ENCODE peak calls at places on chromosomes 7 and 10, in nine cellular contexts. S is RWPE2, O is endothelial cell, V is IMR-90, I is mammary epithelial cell, B is ovary, U is cardiac muscle cell, J is HFFc6, A is gastrocnemius medialis. Z is an unnamed sample.

GRCh38 chr10:3807221-3807927 is 22.4 kb upstream of the KLF6 start:
- DNase-seq in S (no peak), V (no peak), J (no peak), A (no peak), I (no peak), O (no peak), U (no peak), B (no peak), Z (no peak)

GRCh38 chr10:14416308-14416700 is 85.6 kb upstream of the FRMD4A start:
- DNase-seq in U (no peak), I (peak), A (no peak), S (no peak), J (no peak), V (no peak), B (no peak), O (no peak), Z (no peak)

GRCh38 chr7:111987115-111987826 is 218.9 kb downstream of the DOCK4 start:
- DNase-seq in B (no peak), S (no peak), U (no peak), I (peak), A (no peak), J (peak), V (peak), O (no peak), Z (no peak)

GRCh38 chr10:103282961-103283360 is 6.0 kb downstream of the INA start:
- DNase-seq in I (no peak), A (no peak), U (no peak), S (no peak), J (no peak), V (no peak), B (no peak), O (no peak), Z (no peak)

GRCh38 chr10:130244928-130245495 is 108.8 kb downstream of the GLRX3 start:
- DNase-seq in O (no peak), V (no peak), S (no peak), B (no peak), U (no peak), I (no peak), J (no peak), A (no peak), Z (no peak)

GRCh38 chr7:1223196-1224092 is 9.2 kb upstream of the UNCX start:
- DNase-seq in J (no peak), B (no peak), A (no peak), V (no peak), S (no peak), I (no peak), U (peak), O (no peak), Z (no peak)

GRCh38 chr7:30650455-30650854 is 31.8 kb downstream of the CRHR2 start:
- DNase-seq in I (no peak), V (no peak), O (no peak), U (peak), B (no peak), A (no peak), S (peak), J (no peak), Z (no peak)

GRCh38 chr10:77463967-77464745 is 173.5 kb downstream of the KCNMA1 start:
- DNase-seq in S (no peak), A (no peak), B (no peak), V (peak), I (peak), U (no peak), O (no peak), J (peak), Z (no peak)

GRCh38 chr7:50792342-50793114 is 9.8 kb upstream of the GRB10 start:
- DNase-seq in J (peak), B (peak), V (peak), I (no peak), U (peak), O (peak), S (no peak), A (peak), Z (peak)

GRCh38 chr7:50791921-50792341 is 9.2 kb upstream of the GRB10 start:
- DNase-seq in I (no peak), S (no peak), J (no peak), V (peak), O (no peak), B (no peak), A (peak), U (no peak), Z (no peak)

GRCh38 chr7:50793947-50794570 is 11.4 kb upstream of the GRB10 start:
- DNase-seq in B (no peak), J (no peak), A (no peak), S (no peak), I (no peak), U (no peak), O (no peak), V (no peak), Z (no peak)

GRCh38 chr7:50795253-50795652 is 12.6 kb upstream of the GRB10 start:
- DNase-seq in A (no peak), I (no peak), S (no peak), J (no peak), V (no peak), O (no peak), B (no peak), U (no peak), Z (no peak)

GRCh38 chr7:50793115-50793946 is 10.6 kb upstream of the GRB10 start:
- DNase-seq in B (peak), J (peak), A (peak), O (peak), U (peak), S (no peak), I (no peak), V (peak), Z (peak)
- TF ChIP-seq CTCF in B (no peak), J (no peak), A (no peak), O (no peak), U (no peak), S (peak), I (no peak), V (no peak), Z (no peak)

GRCh38 chr7:151018421-151019129 is 5.7 kb downstream of the ATG9B start:
- DNase-seq in J (no peak), B (peak), A (no peak), I (no peak), V (no peak), S (peak), O (no peak), U (peak), Z (no peak)
- TF ChIP-seq CTCF in J (peak), B (no peak), A (no peak), I (no peak), V (no peak), S (peak), O (peak), U (no peak), Z (no peak)

GRCh38 chr7:76315372-76315771 is 12.9 kb downstream of the HSPB1 start:
- DNase-seq in U (no peak), O (no peak), S (no peak), B (no peak), A (peak), I (no peak), J (no peak), V (no peak), Z (no peak)

GRCh38 chr7:76314042-76314721 is 11.7 kb downstream of the HSPB1 start:
- DNase-seq in I (peak), S (peak), J (peak), A (peak), O (peak), B (peak), U (peak), V (peak), Z (peak)

GRCh38 chr7:76310102-76310957 is 7.9 kb downstream of the HSPB1 start:
- DNase-seq in O (no peak), J (no peak), U (no peak), B (no peak), V (no peak), I (no peak), S (no peak), A (no peak), Z (no peak)
- TF ChIP-seq CTCF in O (no peak), J (no peak), U (no peak), B (no peak), V (no peak), I (no peak), S (no peak), A (no peak), Z (no peak)

GRCh38 chr7:121510302-121510701 is 114.2 kb upstream of the FAM3C start:
- DNase-seq in B (no peak), O (no peak), U (no peak), V (no peak), A (no peak), J (no peak), I (no peak), S (no peak), Z (no peak)
- TF ChIP-seq CTCF in B (no peak), O (no peak), U (no peak), V (no peak), A (no peak), J (peak), I (no peak), S (no peak), Z (no peak)

GRCh38 chr10:62554632-62555199 is 180.5 kb downstream of the ZNF365 start:
- DNase-seq in O (no peak), J (peak), V (peak), U (peak), I (peak), A (no peak), B (no peak), S (no peak), Z (no peak)
- TF ChIP-seq CTCF in O (peak), J (peak), V (peak), U (peak), I (peak), A (peak), B (no peak), S (peak), Z (no peak)

DNA sequence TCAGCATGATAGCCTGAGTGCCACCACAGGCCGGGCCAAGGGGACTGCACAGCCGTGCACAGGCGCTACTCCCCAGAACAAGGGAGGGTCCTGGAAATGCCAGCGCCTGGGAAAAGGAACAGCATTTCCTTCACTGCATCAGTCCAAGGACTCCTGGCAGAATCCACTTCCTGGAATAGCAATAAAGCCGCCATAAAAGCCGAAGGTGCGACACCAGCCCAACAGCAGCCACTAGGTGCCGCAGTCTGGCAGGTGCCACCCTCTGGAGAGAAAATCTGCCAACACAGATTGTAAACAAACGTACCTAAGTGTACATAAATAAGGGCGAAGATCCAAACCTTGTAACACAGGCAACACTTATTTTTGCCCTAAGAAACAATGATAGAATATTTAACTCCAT is 22.3 kb downstream of the VOPP1 start:
- DNase-seq in J (no peak), S (no peak), A (peak), B (no peak), V (no peak), U (no peak), O (no peak), I (no peak), Z (no peak)
- TF ChIP-seq CTCF in J (peak), S (peak), A (peak), B (no peak), V (no peak), U (no peak), O (no peak), I (no peak), Z (peak)

GRCh38 chr10:44978570-44979280 is at the start of gene DEPP1:
- DNase-seq in I (peak), V (peak), J (no peak), O (peak), S (peak), A (peak), U (peak), B (peak), Z (peak)
- TF ChIP-seq CTCF in I (no peak), V (peak), J (no peak), O (no peak), S (no peak), A (peak), U (peak), B (peak), Z (no peak)

GRCh38 chr7:66837007-66837406 is 84.0 kb upstream of the TMEM248 start:
- DNase-seq in U (no peak), I (peak), S (no peak), O (no peak), B (no peak), A (no peak), J (no peak), V (peak), Z (no peak)
- TF ChIP-seq CTCF in U (peak), I (peak), S (peak), O (peak), B (no peak), A (no peak), J (peak), V (peak), Z (no peak)

DNA sequence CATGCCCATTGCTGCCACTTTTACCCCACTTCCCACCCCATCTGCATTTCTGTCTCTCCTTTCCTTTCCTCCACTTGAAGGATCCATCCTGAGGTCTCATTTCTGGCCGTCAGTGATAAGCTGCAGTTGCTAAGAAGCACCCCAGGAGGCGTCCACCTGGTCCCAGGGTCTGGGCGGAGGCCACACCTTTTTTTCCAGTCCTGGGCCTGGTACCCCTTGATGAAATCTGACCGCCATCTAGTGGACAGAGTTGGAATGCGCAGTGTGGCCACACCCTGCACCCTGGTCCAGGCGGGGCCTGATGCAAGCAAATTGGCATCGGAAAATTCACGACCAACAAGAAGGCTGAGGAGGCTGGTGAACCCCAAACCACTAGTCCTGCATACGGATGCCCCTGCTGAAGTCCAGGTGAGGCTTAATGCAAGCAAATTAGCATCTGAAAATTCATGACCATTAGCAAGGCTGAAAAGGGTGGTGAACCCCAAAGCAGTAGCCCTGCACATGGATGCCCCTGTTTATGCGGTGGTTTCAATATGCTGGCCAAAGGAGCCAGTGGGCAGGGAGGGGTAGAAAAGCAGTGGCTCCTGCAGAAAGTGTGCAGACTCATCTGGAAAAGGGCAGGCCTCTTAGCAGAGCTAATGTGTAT is 43.3 kb downstream of the GPAM start:
- DNase-seq in S (no peak), I (peak), O (peak), V (peak), A (peak), J (peak), B (peak), U (peak), Z (peak)
- TF ChIP-seq CTCF in S (peak), I (peak), O (peak), V (peak), A (peak), J (peak), B (peak), U (peak), Z (peak)

GRCh38 chr7:147547252-147547897 is 1043.2 kb upstream of the C7orf33 start:
- DNase-seq in A (no peak), J (no peak), S (no peak), U (peak), V (peak), B (no peak), O (peak), I (peak), Z (no peak)
- TF ChIP-seq CTCF in A (no peak), J (peak), S (peak), U (peak), V (peak), B (no peak), O (peak), I (peak), Z (no peak)